ENCODE peak calls at places on chromosomes 6 and 20, in nine cellular contexts. U, T, F, X, A, D, W, P and C are unnamed samples.
A peak's percentile ranks its signal among the peaks of the same experiment; 100 is the strongest.

GRCh38 chr20:35547319-35547718 is 5.4 kb downstream of the ERGIC3 start:
- DNase-seq in X (no peak), D (no peak), P (no peak), T (no peak), U (no peak), W (no peak), A (no peak), F (no peak), C (no peak)

GRCh38 chr6:21371676-21372161 is 221.8 kb upstream of the SOX4 start:
- DNase-seq in W (no peak), A (no peak), D (no peak), F (no peak), X (peak; percentile 47), T (no peak), P (no peak), U (no peak), C (no peak)

GRCh38 chr6:54897462-54898189 is 51.1 kb downstream of the FAM83B start:
- DNase-seq in F (no peak), X (peak; percentile 4), D (no peak), U (no peak), T (no peak), A (no peak), P (no peak), W (no peak), C (no peak)

GRCh38 chr6:151154418-151154817 is 85.3 kb upstream of the AKAP12 start:
- DNase-seq in F (no peak), X (peak; percentile 34), D (no peak), U (no peak), A (no peak), T (peak; percentile 64), W (no peak), P (no peak), C (no peak)

GRCh38 chr6:110113989-110114388 is 65.5 kb downstream of the WASF1 start:
- DNase-seq in P (no peak), X (no peak), F (no peak), D (no peak), A (no peak), T (no peak), U (no peak), W (no peak), C (no peak)

GRCh38 chr6:90100059-90100665 is 196.5 kb downstream of the BACH2 start:
- DNase-seq in P (no peak), F (no peak), X (no peak), A (no peak), U (no peak), T (no peak), D (no peak), W (no peak), C (no peak)

GRCh38 chr6:147531321-147531720 is 22.8 kb downstream of the SAMD5 start:
- DNase-seq in U (no peak), D (no peak), A (no peak), T (no peak), P (no peak), F (no peak), X (no peak), W (no peak), C (no peak)

GRCh38 chr20:56630506-56631317 is 1.6 kb downstream of the TFAP2C start:
- DNase-seq in X (peak; percentile 78), A (no peak), T (peak; percentile 32), F (no peak), P (no peak), D (no peak), W (no peak), U (no peak), C (no peak)

GRCh38 chr20:63858393-63859165 is 2.7 kb upstream of the ABHD16B start:
- DNase-seq in F (no peak), A (peak; percentile 74), W (no peak), D (no peak), X (peak; percentile 24), U (no peak), P (no peak), T (peak; percentile 68), C (no peak)

GRCh38 chr6:28269492-28269891 is 2.5 kb downstream of the ZSCAN26 start:
- DNase-seq in D (no peak), W (no peak), T (no peak), U (no peak), P (no peak), F (no peak), X (peak; percentile 97), A (no peak), C (no peak)

GRCh38 chr6:9020001-9020400 is 584.7 kb upstream of the SLC35B3 start:
- DNase-seq in X (peak; percentile 61), A (no peak), U (no peak), P (no peak), T (no peak), D (no peak), F (no peak), W (no peak), C (no peak)

GRCh38 chr6:168225471-168225901 is 94.1 kb downstream of the DACT2 start:
- DNase-seq in A (no peak), T (peak; percentile 56), D (no peak), U (no peak), F (no peak), X (peak; percentile 51), P (no peak), W (no peak), C (no peak)

GRCh38 chr20:37345339-37346231 is at the start of gene SRC:
- DNase-seq in T (peak; percentile 88), F (peak; percentile 19), A (peak; percentile 95), P (peak; percentile 30), D (peak; percentile 94), W (peak; percentile 24), U (no peak), X (peak; percentile 83), C (no peak)

GRCh38 chr6:75431379-75431778 is 62.2 kb downstream of the FILIP1 start:
- DNase-seq in U (no peak), A (no peak), X (peak; percentile 52), F (peak; percentile 3), D (no peak), T (peak; percentile 41), W (no peak), P (no peak), C (no peak)

GRCh38 chr6:6277418-6277817 is 43.0 kb downstream of the F13A1 start:
- DNase-seq in D (no peak), A (no peak), W (no peak), U (no peak), F (no peak), T (no peak), P (no peak), X (peak; percentile 84), C (no peak)

GRCh38 chr6:90500458-90500857 is 86.4 kb downstream of the MAP3K7 start:
- DNase-seq in U (no peak), T (no peak), W (no peak), P (no peak), A (no peak), D (no peak), F (no peak), X (no peak), C (no peak)

GRCh38 chr6:142207265-142207877 is 60.3 kb downstream of the VTA1 start:
- DNase-seq in D (peak; percentile 44), P (no peak), U (no peak), T (peak; percentile 33), A (no peak), W (peak; percentile 31), F (peak; percentile 4), X (peak; percentile 78), C (no peak)

GRCh38 chr6:87706187-87706966 is 4.3 kb upstream of the AKIRIN2 start:
- DNase-seq in T (no peak), X (peak; percentile 70), P (no peak), D (no peak), U (no peak), F (no peak), A (no peak), W (no peak), C (no peak)

GRCh38 chr20:8812818-8813217 is 256.1 kb upstream of the PLCB4 start:
- DNase-seq in F (no peak), T (no peak), X (no peak), D (no peak), A (no peak), U (no peak), P (peak; percentile 89), W (no peak), C (no peak)

GRCh38 chr6:89615882-89616281 is 22.7 kb downstream of the LYRM2 start:
- DNase-seq in T (no peak), F (no peak), A (no peak), W (no peak), D (no peak), X (no peak), P (no peak), U (no peak), C (no peak)

GRCh38 chr6:43865947-43866346 is 95.9 kb downstream of the VEGFA start:
- DNase-seq in P (no peak), T (no peak), D (no peak), A (no peak), X (no peak), U (no peak), W (no peak), F (no peak), C (no peak)

GRCh38 chr6:105981002-105981887 is 104.9 kb upstream of the PRDM1 start:
- DNase-seq in P (no peak), X (peak; percentile 60), U (no peak), T (peak; percentile 33), F (no peak), A (peak; percentile 86), D (no peak), W (no peak), C (no peak)

GRCh38 chr6:37538107-37538506 is 38.4 kb upstream of the CCDC167 start:
- DNase-seq in X (peak; percentile 36), P (no peak), U (no peak), D (peak; percentile 79), T (no peak), W (no peak), A (no peak), F (no peak), C (no peak)

GRCh38 chr6:30685977-30686907 is at the start of gene PPP1R18:
- DNase-seq in P (peak; percentile 5), F (no peak), X (peak; percentile 86), W (peak; percentile 74), U (peak; percentile 66), T (peak; percentile 90), D (peak; percentile 63), A (peak; percentile 96), C (no peak)

GRCh38 chr20:50704971-50705370 is 13.6 kb upstream of the RIPOR3 start:
- DNase-seq in A (no peak), D (no peak), F (no peak), T (no peak), X (peak; percentile 67), W (no peak), P (no peak), U (no peak), C (no peak)

GRCh38 chr6:16770701-16771569 is 9.7 kb upstream of the ATXN1 start:
- DNase-seq in F (no peak), T (peak; percentile 85), U (peak; percentile 47), D (peak; percentile 77), P (peak; percentile 35), W (peak; percentile 66), X (peak; percentile 93), A (peak; percentile 97), C (no peak)